ENCODE peak calls at places on chromosomes 4 and X, in seven cellular contexts. M is central memory CD8-positive, alpha-beta T cell; Q is stimulated activated CD8-positive, alpha-beta memory T cell treated with anti-CD3 and anti-CD28 coated beads, Interleukin-4, amount 100 ng/mL, for 1 hour; Y is T-helper 2 cell; C is M059J; S is iris pigment epithelial cell; U is glutamatergic neuron. D is an unnamed sample.

GRCh38 chr4:153971878-153972277 is 183.0 kb upstream of the SFRP2 start:
- DNase-seq in U (no peak), Q (no peak), M (no peak), C (peak; percentile 14), S (no peak), Y (no peak), D (no peak)

GRCh38 chrX:54540289-54540688 is 10.3 kb downstream of the GNL3L start:
- DNase-seq in U (no peak), S (peak; percentile 79), M (no peak), Y (no peak), Q (no peak), C (peak; percentile 10), D (peak; percentile 35)

GRCh38 chr4:10082047-10082446 is 34.6 kb downstream of the WDR1 start:
- DNase-seq in S (no peak), Y (no peak), U (peak; percentile 4), C (no peak), M (no peak), Q (no peak), D (no peak)

GRCh38 chr4:7526929-7527535 is 92.3 kb upstream of the PSAPL1 start:
- DNase-seq in Y (no peak), U (no peak), M (no peak), C (no peak), Q (no peak), S (no peak), D (no peak)

GRCh38 chr4:139922625-139923024 is 231.4 kb downstream of the MAML3 start:
- DNase-seq in Q (no peak), C (peak; percentile 77), M (no peak), S (peak; percentile 16), U (no peak), Y (no peak), D (peak; percentile 38)

GRCh38 chrX:37454537-37455285 is 105.5 kb downstream of the PRRG1 start:
- DNase-seq in M (no peak), S (peak; percentile 43), C (peak; percentile 88), Q (no peak), Y (no peak), U (no peak), D (peak; percentile 92)

GRCh38 chr4:153850525-153851280 is 61.8 kb upstream of the SFRP2 start:
- DNase-seq in C (no peak), Y (no peak), M (no peak), Q (no peak), U (no peak), S (no peak), D (no peak)

GRCh38 chrX:148492057-148492456 is 8.4 kb upstream of the AFF2 start:
- DNase-seq in C (no peak), S (no peak), U (no peak), M (no peak), Y (no peak), Q (no peak), D (no peak)

GRCh38 chr4:92362002-92362401 is 58.2 kb downstream of the GRID2 start:
- DNase-seq in Q (no peak), M (no peak), Y (no peak), U (no peak), C (no peak), S (no peak), D (no peak)